ENCODE peak calls at places on chromosomes 6 and 20, in six cellular contexts. One of them, this sample, is unnamed.

GRCh38 chr6:34585512-34586045 is 29.4 kb upstream of the SPDEF start:
- DNase-seq in stomach: no peak
- DNase-seq in fibroblast of pulmonary artery: peak; percentile 61
- DNase-seq in fibroblast of the aortic adventitia: peak; percentile 84
- DNase-seq in epithelial cell of esophagus: peak; percentile 60
- DNase-seq in tibial artery: peak; percentile 57
- DNase-seq in this sample: no peak

GRCh38 chr20:16397053-16397452 is 176.2 kb downstream of the KIF16B start:
- DNase-seq in stomach: no peak
- DNase-seq in epithelial cell of esophagus: no peak
- DNase-seq in fibroblast of the aortic adventitia: peak; percentile 88
- DNase-seq in fibroblast of pulmonary artery: peak; percentile 46
- DNase-seq in tibial artery: peak; percentile 55
- DNase-seq in this sample: no peak

GRCh38 chr20:37359331-37359730 is 13.4 kb downstream of the SRC start:
- DNase-seq in fibroblast of the aortic adventitia: no peak
- DNase-seq in fibroblast of pulmonary artery: no peak
- DNase-seq in epithelial cell of esophagus: no peak
- DNase-seq in stomach: no peak
- DNase-seq in tibial artery: no peak
- DNase-seq in this sample: no peak

GRCh38 chr20:12083269-12083668 is 165.6 kb downstream of the BTBD3 start:
- DNase-seq in stomach: no peak
- DNase-seq in fibroblast of the aortic adventitia: no peak
- DNase-seq in fibroblast of pulmonary artery: no peak
- DNase-seq in tibial artery: no peak
- DNase-seq in epithelial cell of esophagus: no peak
- DNase-seq in this sample: no peak

GRCh38 chr20:45140836-45141235 is 16.6 kb upstream of the WFDC12 start:
- DNase-seq in fibroblast of the aortic adventitia: no peak
- DNase-seq in tibial artery: no peak
- DNase-seq in stomach: no peak
- DNase-seq in fibroblast of pulmonary artery: no peak
- DNase-seq in epithelial cell of esophagus: no peak
- DNase-seq in this sample: no peak

GRCh38 chr20:62815066-62815991 is 1.5 kb upstream of the COL9A3 start:
- DNase-seq in fibroblast of the aortic adventitia: peak; percentile 58
- DNase-seq in epithelial cell of esophagus: peak; percentile 62
- DNase-seq in tibial artery: no peak
- DNase-seq in fibroblast of pulmonary artery: peak; percentile 48
- DNase-seq in stomach: no peak
- DNase-seq in this sample: no peak

GRCh38 chr6:100176951-100177710 is 183.1 kb upstream of the MCHR2 start:
- DNase-seq in stomach: no peak
- DNase-seq in fibroblast of pulmonary artery: no peak
- DNase-seq in epithelial cell of esophagus: no peak
- DNase-seq in tibial artery: no peak
- DNase-seq in fibroblast of the aortic adventitia: no peak
- DNase-seq in this sample: no peak

GRCh38 chr20:63058696-63059335 is 52.1 kb upstream of the BHLHE23 start:
- DNase-seq in epithelial cell of esophagus: no peak
- DNase-seq in stomach: no peak
- DNase-seq in tibial artery: peak; percentile 13
- DNase-seq in fibroblast of the aortic adventitia: no peak
- DNase-seq in fibroblast of pulmonary artery: no peak
- DNase-seq in this sample: no peak

GRCh38 chr6:44203955-44204354 is 12.8 kb upstream of the MYMX start:
- DNase-seq in fibroblast of the aortic adventitia: no peak
- DNase-seq in fibroblast of pulmonary artery: no peak
- DNase-seq in tibial artery: no peak
- DNase-seq in stomach: no peak
- DNase-seq in epithelial cell of esophagus: no peak
- DNase-seq in this sample: no peak

GRCh38 chr20:33298391-33298790 is 15.4 kb downstream of the BPIFB1 start:
- DNase-seq in tibial artery: no peak
- DNase-seq in fibroblast of pulmonary artery: no peak
- DNase-seq in epithelial cell of esophagus: no peak
- DNase-seq in fibroblast of the aortic adventitia: no peak
- DNase-seq in stomach: no peak
- DNase-seq in this sample: no peak

GRCh38 chr6:21615504-21615903 is 22.0 kb downstream of the SOX4 start:
- DNase-seq in fibroblast of pulmonary artery: peak; percentile 45
- DNase-seq in stomach: no peak
- DNase-seq in fibroblast of the aortic adventitia: peak; percentile 26
- DNase-seq in epithelial cell of esophagus: peak; percentile 28
- DNase-seq in tibial artery: no peak
- DNase-seq in this sample: no peak

GRCh38 chr20:46674253-46675083 is 14.8 kb downstream of the TP53RK start:
- DNase-seq in stomach: no peak
- DNase-seq in fibroblast of pulmonary artery: no peak
- DNase-seq in epithelial cell of esophagus: no peak
- DNase-seq in fibroblast of the aortic adventitia: no peak
- DNase-seq in tibial artery: no peak
- DNase-seq in this sample: no peak

GRCh38 chr6:16129623-16130243 is 847 bp downstream of the MYLIP start:
- DNase-seq in tibial artery: no peak
- DNase-seq in stomach: peak; percentile 52
- DNase-seq in fibroblast of pulmonary artery: peak; percentile 24
- DNase-seq in fibroblast of the aortic adventitia: peak; percentile 36
- DNase-seq in epithelial cell of esophagus: peak; percentile 24
- DNase-seq in this sample: no peak

GRCh38 chr6:54335871-54336270 is 27.6 kb downstream of the TINAG start:
- DNase-seq in stomach: no peak
- DNase-seq in fibroblast of the aortic adventitia: peak; percentile 99
- DNase-seq in tibial artery: no peak
- DNase-seq in epithelial cell of esophagus: peak; percentile 97
- DNase-seq in fibroblast of pulmonary artery: peak; percentile 98
- DNase-seq in this sample: peak; percentile 87

GRCh38 chr20:46084805-46085792 is 4.7 kb downstream of the NCOA5 start:
- DNase-seq in fibroblast of pulmonary artery: peak; percentile 72
- DNase-seq in fibroblast of the aortic adventitia: peak; percentile 63
- DNase-seq in epithelial cell of esophagus: peak; percentile 43
- DNase-seq in stomach: peak; percentile 45
- DNase-seq in tibial artery: no peak
- DNase-seq in this sample: peak; percentile 13

GRCh38 chr6:107488875-107489635 is 862 bp upstream of the SOBP start:
- DNase-seq in fibroblast of the aortic adventitia: peak; percentile 33
- DNase-seq in epithelial cell of esophagus: no peak
- DNase-seq in fibroblast of pulmonary artery: peak; percentile 23
- DNase-seq in stomach: no peak
- DNase-seq in tibial artery: peak; percentile 49
- DNase-seq in this sample: no peak

GRCh38 chr6:2916354-2916925 is 13.3 kb upstream of the SERPINB9 start:
- DNase-seq in fibroblast of the aortic adventitia: no peak
- DNase-seq in epithelial cell of esophagus: no peak
- DNase-seq in stomach: peak; percentile 35
- DNase-seq in tibial artery: no peak
- DNase-seq in fibroblast of pulmonary artery: no peak
- DNase-seq in this sample: no peak

GRCh38 chr6:113317870-113318269 is 539.3 kb upstream of the MARCKS start:
- DNase-seq in fibroblast of the aortic adventitia: no peak
- DNase-seq in epithelial cell of esophagus: no peak
- DNase-seq in stomach: no peak
- DNase-seq in fibroblast of pulmonary artery: no peak
- DNase-seq in tibial artery: no peak
- DNase-seq in this sample: no peak

GRCh38 chr6:97312241-97312640 is 29.2 kb upstream of the MMS22L start:
- DNase-seq in fibroblast of the aortic adventitia: no peak
- DNase-seq in epithelial cell of esophagus: peak; percentile 62
- DNase-seq in fibroblast of pulmonary artery: no peak
- DNase-seq in stomach: no peak
- DNase-seq in tibial artery: no peak
- DNase-seq in this sample: peak; percentile 27

GRCh38 chr6:1328129-1328528 is 16.2 kb downstream of the FOXQ1 start:
- DNase-seq in tibial artery: no peak
- DNase-seq in fibroblast of the aortic adventitia: no peak
- DNase-seq in stomach: no peak
- DNase-seq in fibroblast of pulmonary artery: no peak
- DNase-seq in epithelial cell of esophagus: peak; percentile 33
- DNase-seq in this sample: no peak

GRCh38 chr6:157364705-157365104 is 16.3 kb upstream of the ZDHHC14 start:
- DNase-seq in fibroblast of the aortic adventitia: no peak
- DNase-seq in epithelial cell of esophagus: no peak
- DNase-seq in stomach: no peak
- DNase-seq in fibroblast of pulmonary artery: no peak
- DNase-seq in tibial artery: no peak
- DNase-seq in this sample: no peak

GRCh38 chr20:7392551-7392950 is 547.7 kb downstream of the HAO1 start:
- DNase-seq in fibroblast of pulmonary artery: peak; percentile 46
- DNase-seq in epithelial cell of esophagus: peak; percentile 33
- DNase-seq in stomach: no peak
- DNase-seq in tibial artery: no peak
- DNase-seq in fibroblast of the aortic adventitia: peak; percentile 59
- DNase-seq in this sample: no peak

GRCh38 chr6:145267076-145267867 is 468.0 kb downstream of the EPM2A start:
- DNase-seq in epithelial cell of esophagus: no peak
- DNase-seq in fibroblast of the aortic adventitia: no peak
- DNase-seq in tibial artery: no peak
- DNase-seq in fibroblast of pulmonary artery: no peak
- DNase-seq in stomach: no peak
- DNase-seq in this sample: no peak

GRCh38 chr20:52168116-52168515 is 23.5 kb downstream of the ZFP64 start:
- DNase-seq in tibial artery: no peak
- DNase-seq in fibroblast of the aortic adventitia: no peak
- DNase-seq in stomach: no peak
- DNase-seq in fibroblast of pulmonary artery: no peak
- DNase-seq in epithelial cell of esophagus: no peak
- DNase-seq in this sample: no peak

GRCh38 chr6:139030211-139030530 is 1.6 kb downstream of the ABRACL start:
- DNase-seq in fibroblast of pulmonary artery: no peak
- DNase-seq in fibroblast of the aortic adventitia: no peak
- DNase-seq in stomach: no peak
- DNase-seq in epithelial cell of esophagus: no peak
- DNase-seq in tibial artery: no peak
- DNase-seq in this sample: no peak

GRCh38 chr6:3318226-3318625 is 59.5 kb downstream of the PSMG4 start:
- DNase-seq in fibroblast of the aortic adventitia: no peak
- DNase-seq in epithelial cell of esophagus: no peak
- DNase-seq in stomach: peak; percentile 22
- DNase-seq in tibial artery: no peak
- DNase-seq in fibroblast of pulmonary artery: no peak
- DNase-seq in this sample: no peak

GRCh38 chr20:45407067-45407745 is 883 bp upstream of the DBNDD2 start:
- DNase-seq in fibroblast of the aortic adventitia: peak; percentile 31
- DNase-seq in tibial artery: peak; percentile 65
- DNase-seq in stomach: peak; percentile 39
- DNase-seq in fibroblast of pulmonary artery: peak; percentile 31
- DNase-seq in epithelial cell of esophagus: peak; percentile 42
- DNase-seq in this sample: no peak

GRCh38 chr6:66865771-66866170 is 1158.7 kb upstream of the EYS start:
- DNase-seq in tibial artery: no peak
- DNase-seq in stomach: no peak
- DNase-seq in epithelial cell of esophagus: peak; percentile 38
- DNase-seq in fibroblast of pulmonary artery: peak; percentile 16
- DNase-seq in fibroblast of the aortic adventitia: no peak
- DNase-seq in this sample: no peak

GRCh38 chr20:61932199-61932592 is 133.5 kb downstream of the TAF4 start:
- DNase-seq in tibial artery: peak; percentile 9
- DNase-seq in fibroblast of pulmonary artery: no peak
- DNase-seq in fibroblast of the aortic adventitia: no peak
- DNase-seq in stomach: no peak
- DNase-seq in epithelial cell of esophagus: no peak
- DNase-seq in this sample: no peak

GRCh38 chr6:125791151-125791819 is 525 bp downstream of the NCOA7 start:
- DNase-seq in fibroblast of the aortic adventitia: peak; percentile 72
- DNase-seq in fibroblast of pulmonary artery: peak; percentile 74
- DNase-seq in tibial artery: peak; percentile 50
- DNase-seq in epithelial cell of esophagus: peak; percentile 68
- DNase-seq in stomach: peak; percentile 48
- DNase-seq in this sample: peak; percentile 59

GRCh38 chr6:96194675-96195074 is 178.9 kb downstream of the FUT9 start:
- DNase-seq in fibroblast of the aortic adventitia: no peak
- DNase-seq in tibial artery: no peak
- DNase-seq in stomach: no peak
- DNase-seq in fibroblast of pulmonary artery: no peak
- DNase-seq in epithelial cell of esophagus: no peak
- DNase-seq in this sample: no peak

GRCh38 chr6:13228264-13229204 is 99.8 kb downstream of the TBC1D7 start:
- DNase-seq in fibroblast of pulmonary artery: no peak
- DNase-seq in epithelial cell of esophagus: no peak
- DNase-seq in tibial artery: no peak
- DNase-seq in stomach: no peak
- DNase-seq in fibroblast of the aortic adventitia: no peak
- DNase-seq in this sample: no peak

GRCh38 chr6:108027054-108027453 is 47.5 kb downstream of the OSTM1 start:
- DNase-seq in epithelial cell of esophagus: peak; percentile 39
- DNase-seq in tibial artery: no peak
- DNase-seq in stomach: no peak
- DNase-seq in fibroblast of the aortic adventitia: no peak
- DNase-seq in fibroblast of pulmonary artery: no peak
- DNase-seq in this sample: no peak

DNA sequence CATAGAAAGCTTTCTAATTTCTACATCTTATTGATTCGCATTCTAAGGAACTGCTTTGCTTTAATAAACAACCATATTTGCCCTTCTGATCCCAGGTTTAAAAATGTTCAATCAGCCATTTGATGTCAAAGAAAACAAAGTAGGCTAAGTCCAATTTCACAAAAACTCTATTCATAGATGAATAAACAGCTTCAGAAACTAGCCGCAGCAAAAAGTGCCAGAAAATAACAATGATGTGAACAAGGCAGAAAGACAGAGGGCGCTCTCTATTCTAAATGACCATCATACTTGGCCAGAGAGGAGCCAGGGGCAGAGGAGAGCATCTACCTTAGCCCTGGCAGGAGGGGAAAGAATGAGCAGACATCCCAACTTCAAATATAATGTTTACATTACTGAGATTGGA is 9.7 kb downstream of the CNKSR3 start:
- DNase-seq in stomach: no peak
- DNase-seq in epithelial cell of esophagus: no peak
- DNase-seq in fibroblast of pulmonary artery: no peak
- DNase-seq in tibial artery: no peak
- DNase-seq in fibroblast of the aortic adventitia: no peak
- DNase-seq in this sample: no peak
- TF ChIP-seq CTCF in stomach: no peak
- TF ChIP-seq CTCF in epithelial cell of esophagus: peak; percentile 29
- TF ChIP-seq CTCF in fibroblast of pulmonary artery: peak; percentile 51
- TF ChIP-seq CTCF in tibial artery: peak; percentile 32
- TF ChIP-seq CTCF in fibroblast of the aortic adventitia: peak; percentile 38
- TF ChIP-seq CTCF in this sample: peak; percentile 71

GRCh38 chr6:69181964-69182363 is 546.9 kb downstream of the ADGRB3 start:
- DNase-seq in fibroblast of pulmonary artery: no peak
- DNase-seq in tibial artery: no peak
- DNase-seq in fibroblast of the aortic adventitia: no peak
- DNase-seq in stomach: no peak
- DNase-seq in epithelial cell of esophagus: no peak
- DNase-seq in this sample: no peak
- TF ChIP-seq CTCF in fibroblast of pulmonary artery: no peak
- TF ChIP-seq CTCF in tibial artery: no peak
- TF ChIP-seq CTCF in fibroblast of the aortic adventitia: no peak
- TF ChIP-seq CTCF in stomach: no peak
- TF ChIP-seq CTCF in epithelial cell of esophagus: no peak
- TF ChIP-seq CTCF in this sample: no peak

GRCh38 chr20:58233881-58234528 is 5.6 kb upstream of the ANKRD60 start:
- DNase-seq in fibroblast of pulmonary artery: no peak
- DNase-seq in tibial artery: no peak
- DNase-seq in fibroblast of the aortic adventitia: peak; percentile 19
- DNase-seq in stomach: no peak
- DNase-seq in epithelial cell of esophagus: no peak
- DNase-seq in this sample: no peak
- TF ChIP-seq CTCF in fibroblast of pulmonary artery: peak; percentile 79
- TF ChIP-seq CTCF in tibial artery: peak; percentile 51
- TF ChIP-seq CTCF in fibroblast of the aortic adventitia: peak; percentile 83
- TF ChIP-seq CTCF in stomach: peak; percentile 31
- TF ChIP-seq CTCF in epithelial cell of esophagus: peak; percentile 87
- TF ChIP-seq CTCF in this sample: peak; percentile 88

GRCh38 chr6:166443166-166443565 is 60.4 kb upstream of the MPC1 start:
- DNase-seq in epithelial cell of esophagus: no peak
- DNase-seq in stomach: peak; percentile 0
- DNase-seq in fibroblast of pulmonary artery: no peak
- DNase-seq in fibroblast of the aortic adventitia: no peak
- DNase-seq in tibial artery: no peak
- DNase-seq in this sample: no peak
- TF ChIP-seq CTCF in epithelial cell of esophagus: peak; percentile 8
- TF ChIP-seq CTCF in stomach: no peak
- TF ChIP-seq CTCF in fibroblast of pulmonary artery: no peak
- TF ChIP-seq CTCF in fibroblast of the aortic adventitia: no peak
- TF ChIP-seq CTCF in tibial artery: no peak
- TF ChIP-seq CTCF in this sample: peak; percentile 49